ENCODE peak calls at places on chromosomes 3 and 15, in four cellular contexts. One of them, this sample, is unnamed.

GRCh38 chr15:79370716-79371115 is 59.8 kb downstream of the TMED3 start:
- DNase-seq in stimulated activated CD8-positive, alpha-beta memory T cell treated with anti-CD3 and anti-CD28 coated beads, Interleukin-2, amount 100 ng/mL, for 48 hours: no peak
- DNase-seq in iPS-NIHi11: no peak
- DNase-seq in T follicular helper cell: no peak
- DNase-seq in this sample: no peak

GRCh38 chr15:58063612-58064011 is 1.9 kb downstream of the ALDH1A2 start:
- DNase-seq in iPS-NIHi11: no peak
- DNase-seq in stimulated activated CD8-positive, alpha-beta memory T cell treated with anti-CD3 and anti-CD28 coated beads, Interleukin-2, amount 100 ng/mL, for 48 hours: no peak
- DNase-seq in T follicular helper cell: no peak
- DNase-seq in this sample: no peak

GRCh38 chr3:155550386-155550785 is 194.5 kb downstream of the PLCH1 start:
- DNase-seq in stimulated activated CD8-positive, alpha-beta memory T cell treated with anti-CD3 and anti-CD28 coated beads, Interleukin-2, amount 100 ng/mL, for 48 hours: no peak
- DNase-seq in T follicular helper cell: no peak
- DNase-seq in iPS-NIHi11: no peak
- DNase-seq in this sample: no peak

GRCh38 chr3:32733631-32734229 is 48.7 kb downstream of the CNOT10 start:
- DNase-seq in stimulated activated CD8-positive, alpha-beta memory T cell treated with anti-CD3 and anti-CD28 coated beads, Interleukin-2, amount 100 ng/mL, for 48 hours: no peak
- DNase-seq in iPS-NIHi11: peak
- DNase-seq in T follicular helper cell: no peak
- DNase-seq in this sample: no peak

GRCh38 chr15:63801171-63801570 is 32.6 kb downstream of the HERC1 start:
- DNase-seq in iPS-NIHi11: no peak
- DNase-seq in stimulated activated CD8-positive, alpha-beta memory T cell treated with anti-CD3 and anti-CD28 coated beads, Interleukin-2, amount 100 ng/mL, for 48 hours: no peak
- DNase-seq in T follicular helper cell: no peak
- DNase-seq in this sample: no peak

GRCh38 chr15:67210555-67211168 is 43.8 kb downstream of the AAGAB start:
- DNase-seq in stimulated activated CD8-positive, alpha-beta memory T cell treated with anti-CD3 and anti-CD28 coated beads, Interleukin-2, amount 100 ng/mL, for 48 hours: no peak
- DNase-seq in T follicular helper cell: no peak
- DNase-seq in iPS-NIHi11: no peak
- DNase-seq in this sample: no peak

GRCh38 chr3:13073042-13073906 is at the start of gene IQSEC1:
- DNase-seq in iPS-NIHi11: peak
- DNase-seq in stimulated activated CD8-positive, alpha-beta memory T cell treated with anti-CD3 and anti-CD28 coated beads, Interleukin-2, amount 100 ng/mL, for 48 hours: peak
- DNase-seq in T follicular helper cell: peak
- DNase-seq in this sample: no peak

GRCh38 chr3:139127101-139127500 is 82.4 kb upstream of the PRR23C start:
- DNase-seq in T follicular helper cell: no peak
- DNase-seq in iPS-NIHi11: no peak
- DNase-seq in stimulated activated CD8-positive, alpha-beta memory T cell treated with anti-CD3 and anti-CD28 coated beads, Interleukin-2, amount 100 ng/mL, for 48 hours: no peak
- DNase-seq in this sample: no peak

GRCh38 chr3:29683306-29683993 is 402.6 kb downstream of the RBMS3 start:
- DNase-seq in T follicular helper cell: no peak
- DNase-seq in stimulated activated CD8-positive, alpha-beta memory T cell treated with anti-CD3 and anti-CD28 coated beads, Interleukin-2, amount 100 ng/mL, for 48 hours: no peak
- DNase-seq in iPS-NIHi11: no peak
- DNase-seq in this sample: no peak

GRCh38 chr3:177487635-177488186 is 290.4 kb upstream of the TBL1XR1 start:
- DNase-seq in stimulated activated CD8-positive, alpha-beta memory T cell treated with anti-CD3 and anti-CD28 coated beads, Interleukin-2, amount 100 ng/mL, for 48 hours: no peak
- DNase-seq in iPS-NIHi11: no peak
- DNase-seq in T follicular helper cell: no peak
- DNase-seq in this sample: no peak

GRCh38 chr3:196486263-196486662 is 17.3 kb downstream of the RNF168 start:
- DNase-seq in T follicular helper cell: peak
- DNase-seq in iPS-NIHi11: peak
- DNase-seq in stimulated activated CD8-positive, alpha-beta memory T cell treated with anti-CD3 and anti-CD28 coated beads, Interleukin-2, amount 100 ng/mL, for 48 hours: no peak
- DNase-seq in this sample: no peak

GRCh38 chr15:48426047-48426446 is 94.8 kb downstream of the DUT start:
- DNase-seq in iPS-NIHi11: no peak
- DNase-seq in stimulated activated CD8-positive, alpha-beta memory T cell treated with anti-CD3 and anti-CD28 coated beads, Interleukin-2, amount 100 ng/mL, for 48 hours: no peak
- DNase-seq in T follicular helper cell: no peak
- DNase-seq in this sample: no peak

GRCh38 chr3:78875431-78875830 is 892.4 kb downstream of the ROBO1 start:
- DNase-seq in iPS-NIHi11: no peak
- DNase-seq in T follicular helper cell: no peak
- DNase-seq in stimulated activated CD8-positive, alpha-beta memory T cell treated with anti-CD3 and anti-CD28 coated beads, Interleukin-2, amount 100 ng/mL, for 48 hours: no peak
- DNase-seq in this sample: no peak

GRCh38 chr3:56620371-56620770 is 62.7 kb downstream of the TASOR start:
- DNase-seq in stimulated activated CD8-positive, alpha-beta memory T cell treated with anti-CD3 and anti-CD28 coated beads, Interleukin-2, amount 100 ng/mL, for 48 hours: no peak
- DNase-seq in T follicular helper cell: no peak
- DNase-seq in iPS-NIHi11: no peak
- DNase-seq in this sample: no peak

GRCh38 chr15:67762610-67763368 is 62.5 kb upstream of the SKOR1 start:
- DNase-seq in iPS-NIHi11: no peak
- DNase-seq in T follicular helper cell: no peak
- DNase-seq in stimulated activated CD8-positive, alpha-beta memory T cell treated with anti-CD3 and anti-CD28 coated beads, Interleukin-2, amount 100 ng/mL, for 48 hours: peak
- DNase-seq in this sample: no peak

GRCh38 chr3:61627768-61628185 is 66.4 kb downstream of the PTPRG start:
- DNase-seq in iPS-NIHi11: no peak
- DNase-seq in stimulated activated CD8-positive, alpha-beta memory T cell treated with anti-CD3 and anti-CD28 coated beads, Interleukin-2, amount 100 ng/mL, for 48 hours: no peak
- DNase-seq in T follicular helper cell: no peak
- DNase-seq in this sample: no peak

GRCh38 chr3:9779721-9780450 is 10.1 kb upstream of the CAMK1 start:
- DNase-seq in stimulated activated CD8-positive, alpha-beta memory T cell treated with anti-CD3 and anti-CD28 coated beads, Interleukin-2, amount 100 ng/mL, for 48 hours: no peak
- DNase-seq in T follicular helper cell: no peak
- DNase-seq in iPS-NIHi11: no peak
- DNase-seq in this sample: no peak

GRCh38 chr15:84702961-84703482 is 12.9 kb downstream of the SEC11A start:
- DNase-seq in stimulated activated CD8-positive, alpha-beta memory T cell treated with anti-CD3 and anti-CD28 coated beads, Interleukin-2, amount 100 ng/mL, for 48 hours: no peak
- DNase-seq in T follicular helper cell: no peak
- DNase-seq in iPS-NIHi11: no peak
- DNase-seq in this sample: no peak

GRCh38 chr3:37262816-37263393 is 88.5 kb upstream of the LRRFIP2 start:
- DNase-seq in T follicular helper cell: no peak
- DNase-seq in stimulated activated CD8-positive, alpha-beta memory T cell treated with anti-CD3 and anti-CD28 coated beads, Interleukin-2, amount 100 ng/mL, for 48 hours: no peak
- DNase-seq in iPS-NIHi11: no peak
- DNase-seq in this sample: no peak

GRCh38 chr3:196695849-196696226 is 16.2 kb downstream of the CEP19 start:
- DNase-seq in T follicular helper cell: no peak
- DNase-seq in iPS-NIHi11: no peak
- DNase-seq in stimulated activated CD8-positive, alpha-beta memory T cell treated with anti-CD3 and anti-CD28 coated beads, Interleukin-2, amount 100 ng/mL, for 48 hours: no peak
- DNase-seq in this sample: no peak

GRCh38 chr3:151301787-151302186 is 14.8 kb downstream of the GPR87 start:
- DNase-seq in iPS-NIHi11: no peak
- DNase-seq in T follicular helper cell: no peak
- DNase-seq in stimulated activated CD8-positive, alpha-beta memory T cell treated with anti-CD3 and anti-CD28 coated beads, Interleukin-2, amount 100 ng/mL, for 48 hours: no peak
- DNase-seq in this sample: no peak